ENCODE peak calls at places on chromosomes 3 and 15, in five cellular contexts. B, U, I, H and J are unnamed samples.

GRCh38 chr3:195285403-195285802 is 14.4 kb upstream of the XXYLT1 start:
- DNase-seq in H (no peak), U (no peak), B (no peak), I (no peak), J (no peak)

GRCh38 chr15:27833974-27834373 is 265.1 kb downstream of the OCA2 start:
- DNase-seq in B (no peak), U (no peak), H (no peak), I (no peak), J (no peak)

GRCh38 chr15:92661069-92661468 is 5.5 kb upstream of the FAM174B start:
- DNase-seq in H (no peak), B (no peak), U (no peak), I (no peak), J (no peak)

GRCh38 chr3:188687389-188687788 is 484.4 kb upstream of the TPRG1 start:
- DNase-seq in B (no peak), H (no peak), U (peak), I (peak), J (peak)

GRCh38 chr3:195178124-195178910 is 92.6 kb downstream of the XXYLT1 start:
- DNase-seq in H (no peak), I (no peak), U (no peak), B (no peak), J (no peak)

GRCh38 chr3:159413319-159413718 is 575.3 kb upstream of the IL12A start:
- DNase-seq in I (no peak), H (no peak), B (no peak), U (no peak), J (no peak)

GRCh38 chr3:160956785-160957184 is 148.4 kb downstream of the B3GALNT1 start:
- DNase-seq in H (no peak), U (peak), B (no peak), I (no peak), J (peak)

GRCh38 chr3:52056521-52056967 is at the start of gene DUSP7:
- DNase-seq in I (peak), B (no peak), H (no peak), U (peak), J (peak)

GRCh38 chr3:47238017-47238416 is 44.6 kb downstream of the KIF9 start:
- DNase-seq in I (no peak), U (no peak), H (no peak), B (no peak), J (no peak)

GRCh38 chr3:160374472-160374871 is 24.6 kb downstream of the IFT80 start:
- DNase-seq in U (no peak), I (peak), H (no peak), B (no peak), J (no peak)

GRCh38 chr15:95868970-95869369 is 461.5 kb upstream of the NR2F2 start:
- DNase-seq in I (no peak), B (no peak), H (no peak), U (no peak), J (no peak)

GRCh38 chr15:63531586-63531985 is 27.2 kb downstream of the USP3 start:
- DNase-seq in I (no peak), H (no peak), B (no peak), U (peak), J (no peak)

GRCh38 chr15:89442671-89443307 is 53.6 kb downstream of the RHCG start:
- DNase-seq in B (no peak), U (peak), I (peak), H (peak), J (peak)

GRCh38 chr15:53196235-53196634 is 406.1 kb upstream of the ONECUT1 start:
- DNase-seq in U (no peak), B (no peak), H (no peak), I (no peak), J (no peak)

GRCh38 chr3:125148016-125148812 is 64.3 kb downstream of the SLC12A8 start:
- DNase-seq in I (no peak), B (no peak), U (no peak), H (no peak), J (no peak)

GRCh38 chr15:90036343-90036742 is 35.2 kb downstream of the ZNF710 start:
- DNase-seq in B (no peak), H (no peak), U (no peak), I (no peak), J (no peak)

GRCh38 chr3:141905129-141905528 is 28.7 kb downstream of the ATP1B3 start:
- DNase-seq in I (no peak), B (no peak), U (no peak), H (no peak), J (no peak)

GRCh38 chr15:57758556-57758955 is 52.0 kb downstream of the POLR2M start:
- DNase-seq in B (no peak), H (no peak), U (no peak), I (no peak), J (no peak)

GRCh38 chr15:78767331-78767951 is 43.8 kb downstream of the ADAMTS7 start:
- DNase-seq in I (no peak), H (no peak), U (no peak), B (no peak), J (no peak)

GRCh38 chr15:38996111-38996541 is 431.5 kb upstream of the RASGRP1 start:
- DNase-seq in U (no peak), H (no peak), I (no peak), B (no peak), J (no peak)

GRCh38 chr15:39804026-39804425 is 21.4 kb upstream of the FSIP1 start:
- DNase-seq in U (no peak), H (no peak), I (peak), B (no peak), J (no peak)

GRCh38 chr3:33682770-33683169 is 35.3 kb downstream of the CLASP2 start:
- DNase-seq in H (no peak), U (no peak), B (no peak), I (no peak), J (no peak)

GRCh38 chr3:51934991-51935885 is 6.5 kb downstream of the RRP9 start:
- DNase-seq in I (no peak), H (no peak), B (no peak), U (no peak), J (no peak)

GRCh38 chr3:116018651-116019050 is 395.3 kb downstream of the GAP43 start:
- DNase-seq in H (no peak), B (no peak), I (no peak), U (no peak), J (no peak)
- H3K4me3 ChIP-seq in H (no peak), B (no peak), I (no peak), U (no peak), J (no peak)

GRCh38 chr3:171672538-171672937 is 137.7 kb downstream of the PLD1 start:
- DNase-seq in I (no peak), H (no peak), U (no peak), B (no peak), J (no peak)
- TF ChIP-seq REST in I (no peak), H (no peak), U (no peak), B (no peak), J (no peak)

DNA sequence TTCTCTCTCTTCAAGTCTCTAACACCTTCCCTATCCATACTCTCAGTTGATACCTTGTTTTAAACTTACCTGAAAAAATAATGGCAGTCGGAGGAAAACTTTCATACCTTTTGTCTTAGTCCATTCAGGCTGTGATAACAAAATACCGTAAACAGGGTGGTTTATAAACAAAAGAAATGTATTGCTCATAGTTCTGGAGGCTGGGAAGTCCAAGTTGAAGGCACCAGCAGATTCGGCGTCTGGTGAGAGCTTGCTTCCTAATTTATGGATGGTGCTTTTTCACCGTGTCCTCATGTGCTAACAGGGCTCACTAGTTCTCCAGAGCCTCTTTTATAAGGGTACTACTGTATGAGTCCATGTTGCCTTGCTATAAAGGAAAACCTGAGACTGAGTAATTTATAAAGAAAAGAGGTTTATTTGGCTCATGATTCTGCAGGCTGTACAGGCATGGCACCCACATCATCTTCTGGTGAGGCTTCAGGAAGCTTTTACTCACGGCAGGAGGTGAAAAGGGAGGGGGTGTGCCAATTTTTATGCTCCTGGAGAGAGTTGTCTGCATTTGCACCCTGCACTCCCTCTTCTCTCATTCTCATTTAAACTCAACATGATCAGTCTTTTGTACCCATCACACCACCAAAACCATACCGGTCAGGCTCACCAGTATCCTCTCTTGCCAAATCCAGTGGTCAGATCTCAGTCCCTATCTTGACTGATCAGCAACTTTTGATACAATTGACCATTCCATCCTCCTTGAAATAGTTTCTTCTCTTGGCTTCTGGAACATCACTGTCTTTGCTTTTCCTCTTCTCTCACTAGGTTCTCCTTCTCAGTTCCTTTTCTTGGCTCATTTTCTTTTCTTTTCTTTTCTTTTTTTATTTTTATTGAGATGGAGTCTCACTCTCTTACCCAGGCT is 21.6 kb downstream of the ST6GAL1 start:
- DNase-seq in H (no peak), U (no peak), I (no peak), B (no peak), J (no peak)
- H3K4me3 ChIP-seq in H (no peak), U (no peak), I (no peak), B (no peak), J (no peak)

DNA sequence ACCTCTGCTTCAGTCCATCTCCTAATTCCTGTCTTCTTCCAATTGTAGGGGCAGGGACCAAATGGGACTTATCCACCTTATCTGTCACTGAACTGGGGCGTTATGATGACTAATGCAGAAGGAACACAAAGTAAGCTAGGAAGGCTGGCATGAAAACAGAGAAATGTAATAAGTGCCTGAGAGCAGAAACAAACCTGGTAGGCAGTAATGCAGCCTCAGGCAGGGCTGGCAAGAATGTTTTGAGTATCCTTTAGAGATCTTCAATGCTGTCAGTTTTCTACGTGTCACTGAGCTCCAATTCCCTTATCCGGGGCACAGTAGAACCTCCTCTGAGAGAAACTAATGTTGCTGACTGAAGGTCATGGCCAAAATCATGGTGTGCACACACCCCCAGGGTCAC is 246.2 kb upstream of the TBL1XR1 start:
- DNase-seq in H (peak), U (no peak), I (no peak), B (no peak), J (no peak)
- TF ChIP-seq REST in H (no peak), U (no peak), I (no peak), B (no peak), J (no peak)

GRCh38 chr3:81888822-81889557 is 127.5 kb upstream of the GBE1 start:
- DNase-seq in H (no peak), I (no peak), B (no peak), U (no peak), J (no peak)
- H3K4me3 ChIP-seq in H (no peak), I (no peak), B (no peak), U (no peak), J (no peak)

GRCh38 chr15:69579950-69580618 is 127.5 kb downstream of the RPLP1 start:
- DNase-seq in B (no peak), H (no peak), U (no peak), I (no peak), J (no peak)

GRCh38 chr15:69578252-69578651 is 125.6 kb downstream of the RPLP1 start:
- DNase-seq in U (no peak), H (no peak), B (no peak), I (no peak), J (no peak)

GRCh38 chr15:69576948-69577351 is 124.3 kb downstream of the RPLP1 start:
- DNase-seq in H (no peak), I (no peak), U (no peak), B (no peak), J (no peak)

GRCh38 chr15:69577397-69577796 is 124.8 kb downstream of the RPLP1 start:
- DNase-seq in U (no peak), B (no peak), I (no peak), H (no peak), J (no peak)

GRCh38 chr15:69578792-69579587 is 126.4 kb downstream of the RPLP1 start:
- DNase-seq in B (no peak), I (no peak), U (no peak), H (no peak), J (peak)
- TF ChIP-seq REST in B (no peak), I (no peak), U (no peak), H (no peak), J (no peak)

DNA sequence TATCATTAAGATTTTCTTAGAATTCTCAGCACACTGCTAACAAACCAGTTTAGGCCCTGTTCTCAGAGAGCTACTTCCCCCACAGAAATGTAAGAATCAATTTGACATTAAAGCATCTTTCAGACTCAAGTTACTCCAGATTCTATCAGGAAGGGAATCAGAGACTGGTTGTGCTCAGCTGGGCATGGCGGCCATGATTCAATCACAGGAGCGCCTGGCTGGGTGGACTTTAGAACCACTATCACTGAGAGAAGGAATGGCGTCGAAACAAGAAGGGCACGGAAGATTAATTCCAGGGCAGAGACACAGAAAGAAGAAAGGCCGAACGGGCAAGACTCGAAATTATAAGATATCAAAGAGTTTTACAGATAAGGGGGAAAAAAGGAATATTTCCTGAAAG is 6.2 kb downstream of the TNIK start:
- DNase-seq in U (no peak), I (no peak), H (no peak), B (no peak), J (no peak)
- H3K4me3 ChIP-seq in U (peak), I (no peak), H (no peak), B (peak), J (no peak)

DNA sequence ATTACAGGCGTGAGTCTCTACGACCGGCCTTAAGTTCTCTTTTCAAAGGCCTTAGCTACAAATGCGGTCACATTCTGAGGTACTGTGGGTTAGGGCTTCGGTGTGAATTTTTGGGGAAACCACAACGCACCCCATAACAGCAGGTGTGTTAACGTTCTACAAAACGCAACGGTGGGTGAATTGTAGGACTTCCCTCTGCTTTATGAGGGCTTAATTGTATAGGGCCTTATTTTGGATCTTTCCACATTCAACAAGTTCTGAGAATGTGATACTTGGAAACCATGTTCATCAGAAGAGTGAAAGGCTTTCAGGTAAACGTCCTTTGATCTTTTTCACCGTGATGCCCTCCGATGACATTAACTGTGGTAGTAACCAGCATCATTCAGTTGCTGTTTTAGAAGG is 998.6 kb upstream of the CFAP20DC start:
- DNase-seq in B (no peak), H (no peak), I (no peak), U (no peak), J (no peak)
- TF ChIP-seq REST in B (no peak), H (no peak), I (no peak), U (no peak), J (no peak)

GRCh38 chr15:94494732-94495131 is 263.4 kb downstream of the MCTP2 start:
- DNase-seq in H (no peak), I (no peak), B (no peak), U (no peak), J (no peak)
- H3K4me3 ChIP-seq in H (no peak), I (no peak), B (no peak), U (no peak), J (no peak)

GRCh38 chr3:16496008-16496407 is 17.5 kb downstream of the RFTN1 start:
- DNase-seq in I (no peak), B (no peak), U (no peak), H (no peak), J (no peak)

GRCh38 chr3:16498130-16498890 is 15.2 kb downstream of the RFTN1 start:
- DNase-seq in B (no peak), I (no peak), U (peak), H (no peak), J (no peak)

GRCh38 chr3:16496408-16497222 is 16.9 kb downstream of the RFTN1 start:
- DNase-seq in H (no peak), U (no peak), B (peak), I (no peak), J (no peak)

GRCh38 chr3:16494094-16494493 is 19.4 kb downstream of the RFTN1 start:
- DNase-seq in I (no peak), U (no peak), H (no peak), B (no peak), J (no peak)

DNA sequence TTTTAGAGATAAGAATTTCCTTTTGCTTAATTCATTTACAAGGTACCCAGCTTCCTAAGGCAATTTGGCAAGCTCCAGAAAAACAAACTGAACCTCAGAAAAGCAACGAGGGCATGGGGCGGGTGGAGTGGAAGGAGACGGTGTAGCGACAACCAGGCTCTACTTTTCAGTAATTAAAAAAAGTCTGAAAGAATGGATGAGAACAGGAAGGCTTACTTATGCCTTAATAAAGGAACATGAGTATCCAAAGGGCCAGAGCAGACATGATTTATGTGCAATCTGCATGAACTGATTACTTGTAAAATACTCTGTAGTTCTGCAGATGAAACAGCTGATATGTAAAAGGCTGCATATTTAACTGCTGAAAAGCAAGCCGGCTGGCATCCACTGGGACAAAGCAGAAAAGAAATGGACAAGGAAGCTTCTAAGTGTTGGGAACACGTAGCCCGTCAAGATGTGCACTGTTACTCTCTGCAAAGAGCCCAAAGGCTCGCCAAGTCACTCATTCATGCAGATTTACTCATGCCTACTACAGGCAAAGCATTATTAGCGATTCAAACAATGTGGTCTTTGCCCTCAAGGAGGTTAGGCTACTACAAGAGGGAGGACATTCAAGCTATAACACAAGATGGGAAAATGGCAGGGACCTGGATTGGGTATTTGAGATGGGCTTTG is 18.5 kb downstream of the RFTN1 start:
- DNase-seq in B (no peak), H (no peak), U (no peak), I (no peak), J (no peak)
- TF ChIP-seq REST in B (no peak), H (no peak), U (no peak), I (no peak), J (no peak)